ENCODE peak calls at places on chromosomes 7 and 10, in five cellular contexts. One of them, this sample, is unnamed.

GRCh38 chr7:100369105-100369504 is 4.2 kb upstream of the PILRA start:
- DNase-seq in K562: peak; percentile 46
- DNase-seq in SK-N-SH: no peak
- DNase-seq in HepG2: no peak
- DNase-seq in GM12878: peak; percentile 90
- DNase-seq in this sample: no peak

GRCh38 chr10:3074145-3074665 is 6.9 kb downstream of the PFKP start:
- DNase-seq in K562: peak; percentile 89
- DNase-seq in SK-N-SH: no peak
- DNase-seq in HepG2: peak; percentile 41
- DNase-seq in GM12878: no peak
- DNase-seq in this sample: no peak

GRCh38 chr10:30359373-30360206 is 10.5 kb upstream of the MTPAP start:
- DNase-seq in K562: peak; percentile 89
- DNase-seq in SK-N-SH: peak; percentile 74
- DNase-seq in HepG2: peak; percentile 81
- DNase-seq in GM12878: peak; percentile 39
- DNase-seq in this sample: peak; percentile 67

GRCh38 chr7:93948106-93948505 is 26.6 kb downstream of the GNG11 start:
- DNase-seq in K562: no peak
- DNase-seq in SK-N-SH: no peak
- DNase-seq in HepG2: no peak
- DNase-seq in GM12878: no peak
- DNase-seq in this sample: no peak

GRCh38 chr10:42551582-42552187 is 86.7 kb downstream of the ZNF33B start:
- DNase-seq in K562: peak; percentile 14
- DNase-seq in SK-N-SH: no peak
- DNase-seq in HepG2: peak; percentile 9
- DNase-seq in GM12878: no peak
- DNase-seq in this sample: no peak

GRCh38 chr10:68938117-68938516 is 17.9 kb upstream of the DDX21 start:
- DNase-seq in K562: peak; percentile 28
- DNase-seq in SK-N-SH: no peak
- DNase-seq in HepG2: no peak
- DNase-seq in GM12878: no peak
- DNase-seq in this sample: peak; percentile 8

GRCh38 chr7:1848911-1849311 is 178.8 kb downstream of the ELFN1 start:
- DNase-seq in K562: no peak
- DNase-seq in SK-N-SH: no peak
- DNase-seq in HepG2: no peak
- DNase-seq in GM12878: no peak
- DNase-seq in this sample: no peak

GRCh38 chr10:79936625-79937255 is 12.2 kb downstream of the SFTPD start:
- DNase-seq in K562: no peak
- DNase-seq in SK-N-SH: no peak
- DNase-seq in HepG2: no peak
- DNase-seq in GM12878: no peak
- DNase-seq in this sample: no peak

GRCh38 chr10:125057158-125058001 is 103.0 kb downstream of the CTBP2 start:
- DNase-seq in K562: peak; percentile 40
- DNase-seq in SK-N-SH: peak; percentile 78
- DNase-seq in HepG2: no peak
- DNase-seq in GM12878: no peak
- DNase-seq in this sample: no peak

GRCh38 chr10:73992899-73993788 is 4.8 kb upstream of the VCL start:
- DNase-seq in K562: peak; percentile 83
- DNase-seq in SK-N-SH: no peak
- DNase-seq in HepG2: no peak
- DNase-seq in GM12878: no peak
- DNase-seq in this sample: no peak

GRCh38 chr7:83947260-83947659 is 247.3 kb downstream of the SEMA3A start:
- DNase-seq in K562: peak; percentile 7
- DNase-seq in SK-N-SH: peak; percentile 38
- DNase-seq in HepG2: peak; percentile 5
- DNase-seq in GM12878: no peak
- DNase-seq in this sample: peak; percentile 6

GRCh38 chr7:29562307-29562706 is 1.3 kb upstream of the PRR15 start:
- DNase-seq in K562: no peak
- DNase-seq in SK-N-SH: no peak
- DNase-seq in HepG2: no peak
- DNase-seq in GM12878: no peak
- DNase-seq in this sample: no peak

GRCh38 chr10:91589015-91589655 is 43.7 kb downstream of the PPP1R3C start:
- DNase-seq in K562: no peak
- DNase-seq in SK-N-SH: no peak
- DNase-seq in HepG2: no peak
- DNase-seq in GM12878: no peak
- DNase-seq in this sample: peak; percentile 94

GRCh38 chr7:50212666-50213621 is 91.6 kb upstream of the IKZF1 start:
- DNase-seq in K562: no peak
- DNase-seq in SK-N-SH: no peak
- DNase-seq in HepG2: no peak
- DNase-seq in GM12878: no peak
- DNase-seq in this sample: no peak

GRCh38 chr7:5452937-5453540 is 29.4 kb upstream of the TNRC18 start:
- DNase-seq in K562: peak; percentile 92
- DNase-seq in SK-N-SH: peak; percentile 61
- DNase-seq in HepG2: no peak
- DNase-seq in GM12878: no peak
- DNase-seq in this sample: peak; percentile 66

GRCh38 chr7:48832303-48832845 is 92.0 kb upstream of the CDC14C start:
- DNase-seq in K562: no peak
- DNase-seq in SK-N-SH: no peak
- DNase-seq in HepG2: no peak
- DNase-seq in GM12878: no peak
- DNase-seq in this sample: no peak

GRCh38 chr10:59655309-59655708 is 54.3 kb downstream of the SLC16A9 start:
- DNase-seq in K562: no peak
- DNase-seq in SK-N-SH: no peak
- DNase-seq in HepG2: no peak
- DNase-seq in GM12878: no peak
- DNase-seq in this sample: no peak
- TF ChIP-seq CHD2 in K562: no peak
- TF ChIP-seq CHD2 in SK-N-SH: no peak
- TF ChIP-seq CHD2 in HepG2: no peak
- TF ChIP-seq CHD2 in GM12878: no peak
- TF ChIP-seq CHD2 in this sample: no peak

GRCh38 chr7:144842377-144842851 is 6.6 kb upstream of the TPK1 start:
- DNase-seq in K562: peak; percentile 24
- DNase-seq in SK-N-SH: no peak
- DNase-seq in HepG2: no peak
- DNase-seq in GM12878: no peak
- DNase-seq in this sample: no peak
- H3K27ac ChIP-seq in K562: no peak overlapping the region
- H3K27ac ChIP-seq in SK-N-SH: no peak overlapping the region
- H3K27ac ChIP-seq in HepG2: no peak overlapping the region
- H3K27ac ChIP-seq in GM12878: peak overlapping the region; percentile 29
- H3K27ac ChIP-seq in this sample: no peak overlapping the region

DNA sequence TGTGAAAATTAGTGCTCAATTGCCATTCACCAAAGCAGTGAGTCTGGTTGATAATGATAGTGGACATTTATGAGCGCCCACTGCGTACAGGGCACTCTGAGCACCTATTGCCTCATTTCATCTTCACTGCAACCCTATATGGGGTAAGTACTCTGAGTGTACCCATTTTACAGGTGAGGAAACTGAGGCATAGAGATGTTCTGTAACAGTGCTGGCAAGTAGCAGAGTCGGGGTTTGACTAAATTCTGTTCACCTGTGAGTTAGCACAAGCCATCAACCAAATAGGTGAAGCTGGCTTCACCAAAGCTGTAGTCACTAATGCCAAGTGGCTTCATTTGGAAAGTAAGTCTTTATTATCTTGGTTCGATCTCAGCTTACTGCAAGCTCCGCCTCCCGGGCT is 135.8 kb downstream of the SPAG6 start:
- DNase-seq in K562: no peak
- DNase-seq in SK-N-SH: no peak
- DNase-seq in HepG2: no peak
- DNase-seq in GM12878: no peak
- DNase-seq in this sample: no peak
- TF ChIP-seq CHD2 in K562: no peak
- TF ChIP-seq CHD2 in SK-N-SH: no peak
- TF ChIP-seq CHD2 in HepG2: no peak
- TF ChIP-seq CHD2 in GM12878: no peak
- TF ChIP-seq CHD2 in this sample: no peak

DNA sequence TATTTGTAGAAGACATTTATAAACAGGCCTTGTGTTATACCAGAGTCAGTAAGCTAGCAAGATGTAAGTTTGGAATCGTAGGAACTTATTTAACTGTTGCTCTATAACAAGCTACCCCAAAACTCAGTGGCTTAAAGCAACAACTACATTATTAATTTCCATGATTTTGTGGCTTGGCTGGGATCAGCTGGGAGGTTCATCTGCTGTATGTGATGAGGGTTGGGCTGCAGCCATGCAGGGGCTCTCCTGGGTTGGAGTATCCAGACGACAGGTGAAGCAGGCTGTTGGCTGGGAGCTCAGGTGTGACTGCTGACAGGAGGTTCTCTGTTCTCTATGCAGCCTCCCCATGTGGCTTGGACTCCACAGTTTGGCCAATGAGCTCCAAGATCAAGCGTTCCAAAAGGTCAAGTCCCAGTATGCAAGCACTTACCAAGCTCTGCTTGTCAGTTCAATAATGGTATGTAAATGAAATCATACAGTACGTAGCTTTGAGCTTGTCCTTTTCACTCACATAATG is 52.4 kb downstream of the GPR26 start:
- DNase-seq in K562: no peak
- DNase-seq in SK-N-SH: no peak
- DNase-seq in HepG2: no peak
- DNase-seq in GM12878: no peak
- DNase-seq in this sample: no peak
- H3K27ac ChIP-seq in K562: no peak overlapping the region
- H3K27ac ChIP-seq in SK-N-SH: no peak overlapping the region
- H3K27ac ChIP-seq in HepG2: no peak overlapping the region
- H3K27ac ChIP-seq in GM12878: no peak overlapping the region
- H3K27ac ChIP-seq in this sample: no peak overlapping the region